ENCODE peak calls at places on chromosome 1, in eight cellular contexts. N is SW480, D is WTC11, I is NAMALWA, P is GM13977, B is HT1080, K is bronchial epithelial cell, A is NCI-H1417. F is an unnamed sample.

GRCh38 chr1:64212023-64212422 is 8.6 kb downstream of the UBE2U start:
- DNase-seq in N (no peak), D (no peak), I (no peak), P (no peak), B (peak; percentile 76), K (peak; percentile 26), A (no peak), F (peak; percentile 71)

GRCh38 chr1:41743361-41743760 is 175.4 kb downstream of the HIVEP3 start:
- DNase-seq in N (no peak), D (no peak), I (no peak), P (no peak), B (peak; percentile 94), K (peak; percentile 18), A (no peak), F (no peak)

GRCh38 chr1:243474906-243475305 is 219.1 kb downstream of the SDCCAG8 start:
- DNase-seq in N (no peak), D (peak; percentile 17), I (no peak), P (no peak), B (no peak), K (no peak), A (no peak), F (no peak)

GRCh38 chr1:168227620-168228019 is 1.8 kb downstream of the SFT2D2 start:
- DNase-seq in N (no peak), D (no peak), I (peak; percentile 24), P (peak; percentile 36), B (no peak), K (peak; percentile 46), A (peak; percentile 47), F (peak; percentile 57)

GRCh38 chr1:38138498-38139233 is 92.1 kb upstream of the POU3F1 start:
- DNase-seq in N (peak; percentile 79), D (no peak), I (peak; percentile 16), P (peak; percentile 15), B (peak; percentile 98), K (peak; percentile 99), A (no peak), F (peak; percentile 97)

GRCh38 chr1:217747156-217747769 is 116.1 kb downstream of the SPATA17 start:
- DNase-seq in N (peak; percentile 50), D (no peak), I (peak; percentile 46), P (peak; percentile 13), B (peak; percentile 30), K (peak; percentile 44), A (no peak), F (peak; percentile 59)

GRCh38 chr1:114330451-114330983 is 176.8 kb upstream of the SYT6 start:
- DNase-seq in N (no peak), D (no peak), I (peak; percentile 13), P (no peak), B (peak; percentile 13), K (no peak), A (no peak), F (no peak)

GRCh38 chr1:27570823-27571222 is 33.1 kb downstream of the AHDC1 start:
- DNase-seq in N (no peak), D (peak; percentile 68), I (no peak), P (no peak), B (no peak), K (no peak), A (no peak), F (no peak)

GRCh38 chr1:154288694-154289093 is 16.3 kb downstream of the HAX1 start:
- DNase-seq in N (no peak), D (no peak), I (no peak), P (no peak), B (peak; percentile 25), K (no peak), A (no peak), F (no peak)

GRCh38 chr1:153749408-153750005 is 21.7 kb downstream of the INTS3 start:
- DNase-seq in N (peak; percentile 80), D (peak; percentile 85), I (peak; percentile 95), P (peak; percentile 84), B (peak; percentile 70), K (peak; percentile 65), A (peak; percentile 88), F (peak; percentile 85)

GRCh38 chr1:5983361-5984103 is 8.7 kb downstream of the NPHP4 start:
- DNase-seq in N (no peak), D (no peak), I (no peak), P (no peak), B (peak; percentile 96), K (peak; percentile 70), A (no peak), F (peak; percentile 65)